ENCODE peak calls at places on chromosomes 5 and 9, in seven cellular contexts. One of them, this sample, is unnamed.

GRCh38 chr9:111186021-111186420 is 144.0 kb downstream of the OR2K2 start:
- DNase-seq in GM12865: no peak
- DNase-seq in H1: no peak
- DNase-seq in psoas muscle: no peak
- DNase-seq in HCT116: no peak
- DNase-seq in colonic mucosa: no peak
- DNase-seq in cardiac fibroblast: no peak
- DNase-seq in this sample: no peak

GRCh38 chr9:136470356-136470755 is 12.5 kb downstream of the SEC16A start:
- DNase-seq in GM12865: no peak
- DNase-seq in H1: no peak
- DNase-seq in psoas muscle: no peak
- DNase-seq in HCT116: no peak
- DNase-seq in colonic mucosa: no peak
- DNase-seq in cardiac fibroblast: no peak
- DNase-seq in this sample: no peak

GRCh38 chr9:93115486-93115885 is 18.6 kb downstream of the NINJ1 start:
- DNase-seq in GM12865: no peak
- DNase-seq in H1: no peak
- DNase-seq in psoas muscle: peak; percentile 2
- DNase-seq in HCT116: no peak
- DNase-seq in colonic mucosa: no peak
- DNase-seq in cardiac fibroblast: no peak
- DNase-seq in this sample: no peak

GRCh38 chr5:141914154-141914743 is 9.4 kb upstream of the DELE1 start:
- DNase-seq in GM12865: no peak
- DNase-seq in H1: no peak
- DNase-seq in psoas muscle: peak; percentile 41
- DNase-seq in HCT116: no peak
- DNase-seq in colonic mucosa: peak; percentile 60
- DNase-seq in cardiac fibroblast: no peak
- DNase-seq in this sample: no peak

GRCh38 chr9:116471093-116471906 is 215.8 kb upstream of the TRIM32 start:
- DNase-seq in GM12865: no peak
- DNase-seq in H1: peak; percentile 87
- DNase-seq in psoas muscle: no peak
- DNase-seq in HCT116: no peak
- DNase-seq in colonic mucosa: no peak
- DNase-seq in cardiac fibroblast: peak; percentile 29
- DNase-seq in this sample: no peak

GRCh38 chr9:91060520-91061343 is 259.1 kb downstream of the SYK start:
- DNase-seq in GM12865: no peak
- DNase-seq in H1: no peak
- DNase-seq in psoas muscle: peak; percentile 42
- DNase-seq in HCT116: no peak
- DNase-seq in colonic mucosa: peak; percentile 44
- DNase-seq in cardiac fibroblast: peak; percentile 99
- DNase-seq in this sample: no peak

GRCh38 chr5:40447438-40447837 is 232.3 kb upstream of the PTGER4 start:
- DNase-seq in GM12865: no peak
- DNase-seq in H1: no peak
- DNase-seq in psoas muscle: no peak
- DNase-seq in HCT116: no peak
- DNase-seq in colonic mucosa: no peak
- DNase-seq in cardiac fibroblast: peak; percentile 85
- DNase-seq in this sample: no peak

GRCh38 chr9:109797509-109797908 is 17.5 kb downstream of the PALM2AKAP2 start:
- DNase-seq in GM12865: no peak
- DNase-seq in H1: no peak
- DNase-seq in psoas muscle: no peak
- DNase-seq in HCT116: no peak
- DNase-seq in colonic mucosa: no peak
- DNase-seq in cardiac fibroblast: no peak
- DNase-seq in this sample: no peak

GRCh38 chr9:35684921-35685320 is 4.8 kb downstream of the TPM2 start:
- DNase-seq in GM12865: no peak
- DNase-seq in H1: no peak
- DNase-seq in psoas muscle: no peak
- DNase-seq in HCT116: no peak
- DNase-seq in colonic mucosa: no peak
- DNase-seq in cardiac fibroblast: no peak
- DNase-seq in this sample: no peak

GRCh38 chr5:113280541-113280940 is 154.2 kb downstream of the TSSK1B start:
- DNase-seq in GM12865: no peak
- DNase-seq in H1: no peak
- DNase-seq in psoas muscle: no peak
- DNase-seq in HCT116: no peak
- DNase-seq in colonic mucosa: no peak
- DNase-seq in cardiac fibroblast: no peak
- DNase-seq in this sample: no peak

GRCh38 chr9:16530669-16531461 is 339.6 kb downstream of the BNC2 start:
- DNase-seq in GM12865: peak; percentile 31
- DNase-seq in H1: no peak
- DNase-seq in psoas muscle: peak; percentile 43
- DNase-seq in HCT116: no peak
- DNase-seq in colonic mucosa: no peak
- DNase-seq in cardiac fibroblast: no peak
- DNase-seq in this sample: no peak

GRCh38 chr5:133370281-133370890 is 242.0 kb downstream of the FSTL4 start:
- DNase-seq in GM12865: no peak
- DNase-seq in H1: no peak
- DNase-seq in psoas muscle: no peak
- DNase-seq in HCT116: no peak
- DNase-seq in colonic mucosa: no peak
- DNase-seq in cardiac fibroblast: no peak
- DNase-seq in this sample: no peak

GRCh38 chr5:1056611-1057484 is 48.2 kb downstream of the NKD2 start:
- DNase-seq in GM12865: no peak
- DNase-seq in H1: no peak
- DNase-seq in psoas muscle: peak; percentile 4
- DNase-seq in HCT116: no peak
- DNase-seq in colonic mucosa: no peak
- DNase-seq in cardiac fibroblast: no peak
- DNase-seq in this sample: no peak

GRCh38 chr9:37029304-37029775 is 4.7 kb downstream of the PAX5 start:
- DNase-seq in GM12865: peak; percentile 75
- DNase-seq in H1: no peak
- DNase-seq in psoas muscle: no peak
- DNase-seq in HCT116: no peak
- DNase-seq in colonic mucosa: no peak
- DNase-seq in cardiac fibroblast: no peak
- DNase-seq in this sample: no peak

DNA sequence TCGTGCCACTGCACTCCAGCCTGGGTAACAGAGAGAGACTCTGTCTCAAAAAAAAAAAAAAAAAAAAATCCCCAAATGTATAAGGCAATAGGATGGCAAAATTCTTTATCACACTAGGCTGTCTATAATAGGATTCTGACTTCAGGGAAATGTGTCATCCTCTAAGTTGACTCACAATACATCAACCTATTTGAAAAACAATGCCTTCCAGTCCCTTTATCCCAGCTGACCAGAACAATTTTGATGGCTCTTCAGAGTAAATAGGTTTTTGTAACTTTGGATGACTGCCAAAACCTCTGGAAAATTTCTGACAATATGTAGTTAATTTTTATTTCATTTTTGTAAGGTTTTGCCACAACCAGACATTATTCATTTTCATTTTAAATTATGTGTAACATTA is 184.1 kb downstream of the CCDC192 start:
- DNase-seq in GM12865: no peak
- DNase-seq in H1: no peak
- DNase-seq in psoas muscle: no peak
- DNase-seq in HCT116: no peak
- DNase-seq in colonic mucosa: no peak
- DNase-seq in cardiac fibroblast: peak; percentile 79
- DNase-seq in this sample: no peak
- H3K4me3 ChIP-seq in GM12865: no peak overlapping the region
- H3K4me3 ChIP-seq in H1: no peak overlapping the region
- H3K4me3 ChIP-seq in psoas muscle: no peak overlapping the region
- H3K4me3 ChIP-seq in HCT116: no peak overlapping the region
- H3K4me3 ChIP-seq in colonic mucosa: no peak overlapping the region
- H3K4me3 ChIP-seq in cardiac fibroblast: no peak overlapping the region
- H3K4me3 ChIP-seq in this sample: no peak overlapping the region

GRCh38 chr5:80963521-80963895 is 3.3 kb downstream of the RASGRF2 start:
- DNase-seq in GM12865: no peak
- DNase-seq in H1: no peak
- DNase-seq in psoas muscle: no peak
- DNase-seq in HCT116: no peak
- DNase-seq in colonic mucosa: no peak
- DNase-seq in cardiac fibroblast: peak; percentile 11
- DNase-seq in this sample: no peak

GRCh38 chr5:80964491-80964890 is 4.3 kb downstream of the RASGRF2 start:
- DNase-seq in GM12865: no peak
- DNase-seq in H1: no peak
- DNase-seq in psoas muscle: no peak
- DNase-seq in HCT116: no peak
- DNase-seq in colonic mucosa: no peak
- DNase-seq in cardiac fibroblast: no peak
- DNase-seq in this sample: no peak

GRCh38 chr5:80963966-80964481 is 3.9 kb downstream of the RASGRF2 start:
- DNase-seq in GM12865: no peak
- DNase-seq in H1: no peak
- DNase-seq in psoas muscle: no peak
- DNase-seq in HCT116: no peak
- DNase-seq in colonic mucosa: no peak
- DNase-seq in cardiac fibroblast: peak; percentile 32
- DNase-seq in this sample: no peak

GRCh38 chr5:80962630-80963520 is 2.7 kb downstream of the RASGRF2 start:
- DNase-seq in GM12865: no peak
- DNase-seq in H1: no peak
- DNase-seq in psoas muscle: no peak
- DNase-seq in HCT116: no peak
- DNase-seq in colonic mucosa: no peak
- DNase-seq in cardiac fibroblast: no peak
- DNase-seq in this sample: no peak

DNA sequence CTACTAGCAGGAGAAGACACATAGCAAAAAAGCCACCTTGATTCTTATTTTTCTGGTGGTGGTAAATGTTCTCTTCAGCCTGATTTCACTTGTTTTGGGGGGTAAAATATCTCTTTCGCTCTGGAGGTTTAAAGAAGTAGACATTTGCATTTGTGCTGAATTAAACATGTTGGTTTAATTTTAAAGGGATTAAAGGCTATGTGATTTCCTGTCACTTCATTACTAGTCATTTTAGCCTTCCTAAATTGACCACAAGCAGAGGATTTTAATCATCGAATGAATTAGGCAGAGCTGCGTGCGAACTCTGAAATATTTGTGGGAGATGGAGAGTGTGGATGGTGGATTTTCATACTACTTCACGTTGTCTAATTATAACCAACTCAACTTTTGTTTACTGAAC is 4.8 kb downstream of the RASGRF2 start:
- DNase-seq in GM12865: no peak
- DNase-seq in H1: no peak
- DNase-seq in psoas muscle: no peak
- DNase-seq in HCT116: no peak
- DNase-seq in colonic mucosa: no peak
- DNase-seq in cardiac fibroblast: no peak
- DNase-seq in this sample: no peak
- H3K4me3 ChIP-seq in GM12865: no peak overlapping the region
- H3K4me3 ChIP-seq in H1: no peak overlapping the region
- H3K4me3 ChIP-seq in psoas muscle: peak overlapping the region; percentile 66
- H3K4me3 ChIP-seq in HCT116: no peak overlapping the region
- H3K4me3 ChIP-seq in colonic mucosa: no peak overlapping the region
- H3K4me3 ChIP-seq in cardiac fibroblast: no peak overlapping the region
- H3K4me3 ChIP-seq in this sample: no peak overlapping the region

DNA sequence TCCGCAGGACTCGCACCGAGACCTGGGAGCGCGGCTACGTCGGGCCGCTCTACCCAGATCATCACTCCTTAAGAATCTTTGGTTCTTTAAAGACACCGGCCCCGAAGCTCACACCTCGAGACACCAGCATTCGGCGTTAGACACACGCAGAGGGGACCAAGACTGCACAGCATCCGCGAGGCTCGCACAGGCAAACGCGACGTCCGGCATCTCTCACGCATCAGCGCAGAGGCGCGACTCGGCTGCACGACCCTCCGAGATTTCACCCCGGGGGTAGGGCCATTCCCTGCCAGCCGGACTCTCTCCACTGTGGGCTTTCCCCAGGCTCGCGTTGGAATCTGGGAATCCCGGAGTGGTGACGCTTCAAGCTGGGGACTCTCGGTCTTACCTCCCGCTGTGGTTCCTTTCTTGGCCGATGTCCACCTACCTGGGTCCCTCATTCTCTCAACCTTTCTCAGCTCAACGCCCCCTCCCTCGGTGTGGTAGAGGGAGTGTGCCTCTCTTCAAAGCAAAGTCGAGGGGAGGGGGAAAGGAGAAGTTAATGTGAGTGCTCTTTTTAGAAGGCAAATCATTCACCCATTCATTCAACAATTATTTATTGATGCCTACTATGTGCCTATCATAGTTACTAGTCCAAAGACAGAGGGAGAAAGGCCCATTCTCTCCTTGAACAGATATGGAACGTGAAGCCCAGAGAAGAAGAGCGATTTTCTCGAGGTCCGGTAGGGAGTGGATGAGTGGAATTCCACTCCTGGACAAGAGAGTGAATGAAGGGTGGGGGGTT is 1.3 kb upstream of the HAND1 start:
- DNase-seq in GM12865: no peak
- DNase-seq in H1: no peak
- DNase-seq in psoas muscle: no peak
- DNase-seq in HCT116: no peak
- DNase-seq in colonic mucosa: no peak
- DNase-seq in cardiac fibroblast: no peak
- DNase-seq in this sample: no peak
- H3K4me3 ChIP-seq in GM12865: no peak overlapping the region
- H3K4me3 ChIP-seq in H1: peak overlapping the region; percentile 30
- H3K4me3 ChIP-seq in psoas muscle: peak overlapping the region; percentile 61
- H3K4me3 ChIP-seq in HCT116: no peak overlapping the region
- H3K4me3 ChIP-seq in colonic mucosa: no peak overlapping the region
- H3K4me3 ChIP-seq in cardiac fibroblast: no peak overlapping the region
- H3K4me3 ChIP-seq in this sample: no peak overlapping the region

DNA sequence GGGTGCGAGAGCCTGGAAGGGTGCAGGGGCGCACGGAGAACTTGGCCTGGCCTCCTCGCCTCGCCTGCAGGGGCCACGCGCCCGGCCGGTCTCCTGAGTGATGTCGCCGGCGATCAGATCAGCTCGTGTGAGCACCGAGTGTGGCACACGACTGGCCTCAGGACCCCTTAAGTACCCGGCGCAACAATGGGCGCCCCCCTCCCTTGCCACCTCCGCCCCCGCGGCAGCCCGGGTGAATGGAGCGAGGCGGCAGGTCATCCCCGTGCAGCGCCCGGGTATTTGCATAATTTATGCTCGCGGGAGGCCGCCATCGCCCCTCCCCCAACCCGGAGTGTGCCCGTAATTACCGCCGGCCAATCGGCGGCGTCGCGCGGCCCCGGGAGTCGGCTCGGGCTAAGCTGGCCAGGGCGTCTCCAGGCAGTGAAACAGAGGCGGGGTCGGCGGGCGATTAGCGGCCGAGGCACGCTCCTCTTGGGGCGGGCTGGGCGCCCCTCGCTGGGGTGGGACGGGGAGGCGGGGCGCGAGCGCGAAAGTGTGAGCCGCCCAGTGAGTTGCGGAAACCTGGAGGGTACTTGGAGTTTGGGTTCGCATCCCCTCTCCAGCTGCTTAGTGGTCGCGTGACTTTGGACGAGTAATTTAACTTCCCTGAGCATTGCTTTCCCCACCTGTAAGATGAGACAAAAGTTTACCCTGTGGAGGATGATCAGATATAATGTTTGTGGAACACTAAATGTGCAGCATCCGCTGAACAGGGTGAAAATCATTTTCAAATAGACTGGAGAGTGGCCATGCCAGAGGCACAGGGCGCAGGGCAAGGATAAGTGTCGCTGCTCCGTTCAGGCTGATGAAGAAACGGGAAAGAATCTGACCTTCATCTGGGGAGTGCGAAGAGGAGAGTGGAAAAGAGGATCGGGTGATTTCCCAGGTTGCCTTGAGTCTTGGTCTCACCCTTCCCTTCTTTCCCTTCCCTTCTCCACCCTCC is at the start of gene NEUROG1:
- DNase-seq in GM12865: no peak
- DNase-seq in H1: no peak
- DNase-seq in psoas muscle: no peak
- DNase-seq in HCT116: no peak
- DNase-seq in colonic mucosa: peak; percentile 27
- DNase-seq in cardiac fibroblast: no peak
- DNase-seq in this sample: no peak
- H3K4me3 ChIP-seq in GM12865: no peak within 1 kb of the TSS
- H3K4me3 ChIP-seq in H1: peak within 1 kb of the TSS; percentile 29
- H3K4me3 ChIP-seq in psoas muscle: peak within 1 kb of the TSS; percentile 54
- H3K4me3 ChIP-seq in HCT116: no peak within 1 kb of the TSS
- H3K4me3 ChIP-seq in colonic mucosa: no peak within 1 kb of the TSS
- H3K4me3 ChIP-seq in cardiac fibroblast: no peak within 1 kb of the TSS
- H3K4me3 ChIP-seq in this sample: no peak within 1 kb of the TSS

This sample was measured in thoracic aorta.